ENCODE peak calls at places on chromosomes 13 and 19, in four cellular contexts. A is Daoy, N is bronchial epithelial cell, G is ELR. T is an unnamed sample.

GRCh38 chr13:47112900-47113299 is 216.0 kb upstream of the HTR2A start:
- DNase-seq in N (peak), G (peak), A (no peak), T (no peak)

GRCh38 chr13:97913206-97913605 is 40.3 kb upstream of the IPO5 start:
- DNase-seq in N (peak), G (no peak), A (no peak), T (no peak)

GRCh38 chr13:112444416-112445399 is 68.6 kb downstream of the SPACA7 start:
- DNase-seq in G (no peak), N (no peak), A (no peak), T (no peak)

GRCh38 chr13:66933994-66934393 is 296.1 kb downstream of the PCDH9 start:
- DNase-seq in A (peak), N (peak), G (peak), T (peak)

GRCh38 chr19:3094638-3095374 is 644 bp downstream of the GNA11 start:
- DNase-seq in G (peak), N (no peak), A (peak), T (peak)

GRCh38 chr13:110978390-110978789 is 63.5 kb upstream of the ANKRD10 start:
- DNase-seq in N (no peak), A (no peak), G (no peak), T (no peak)

GRCh38 chr19:31598730-31599238 is 249.5 kb upstream of the TSHZ3 start:
- DNase-seq in A (no peak), G (no peak), N (no peak), T (no peak)

GRCh38 chr13:52127378-52127777 is 1.5 kb downstream of the NEK5 start:
- DNase-seq in A (no peak), N (no peak), G (no peak), T (no peak)

GRCh38 chr19:39409207-39409885 is 2.7 kb downstream of the ZFP36 start:
- DNase-seq in G (peak), N (peak), A (peak), T (peak)

GRCh38 chr19:38655148-38655824 is 7.8 kb downstream of the ACTN4 start:
- DNase-seq in N (peak), G (peak), A (peak), T (peak)

GRCh38 chr19:2254052-2254872 is 2.0 kb downstream of the JSRP1 start:
- DNase-seq in G (no peak), N (no peak), A (peak), T (no peak)

GRCh38 chr19:7088999-7089398 is 19.5 kb downstream of the ZNF557 start:
- DNase-seq in N (no peak), A (no peak), G (no peak), T (no peak)

GRCh38 chr19:58440556-58440955 is 603 bp upstream of the ZNF132 start:
- DNase-seq in A (no peak), G (no peak), N (no peak), T (no peak)

GRCh38 chr19:57192064-57192395 is 730 bp downstream of the ZNF264 start:
- DNase-seq in G (peak), A (peak), N (no peak), T (no peak)

GRCh38 chr13:65631078-65631477 is 1599.1 kb downstream of the PCDH9 start:
- DNase-seq in N (no peak), A (no peak), G (no peak), T (no peak)

GRCh38 chr19:4589579-4590410 is 30.3 kb upstream of the SEMA6B start:
- DNase-seq in N (no peak), A (no peak), G (peak), T (no peak)

GRCh38 chr13:50320297-50320862 is 305.1 kb downstream of the KCNRG start:
- DNase-seq in A (peak), N (peak), G (peak), T (peak)

GRCh38 chr19:53624776-53625540 is 6.8 kb upstream of the DPRX start:
- DNase-seq in G (no peak), A (no peak), N (no peak), T (no peak)

GRCh38 chr13:32037471-32037870 is 5.9 kb downstream of the FRY start:
- DNase-seq in A (no peak), N (no peak), G (no peak), T (no peak)

GRCh38 chr19:5281588-5281987 is 59.0 kb downstream of the PTPRS start:
- DNase-seq in G (no peak), A (no peak), N (no peak), T (no peak)

GRCh38 chr19:35959040-35959967 is 23.1 kb downstream of the LRFN3 start:
- DNase-seq in A (no peak), G (no peak), N (no peak), T (no peak)

GRCh38 chr19:480016-480855 is 16.1 kb upstream of the MADCAM1 start:
- DNase-seq in N (no peak), A (peak), G (peak), T (peak)

GRCh38 chr19:39765091-39766076 is 13.3 kb upstream of the LEUTX start:
- DNase-seq in A (peak), G (peak), N (peak), T (peak)

GRCh38 chr19:44757057-44757734 is 8.7 kb downstream of the BCL3 start:
- DNase-seq in A (no peak), N (no peak), G (no peak), T (no peak)

GRCh38 chr13:113551081-113552000 is 33.2 kb upstream of the TFDP1 start:
- DNase-seq in N (no peak), G (no peak), A (no peak), T (no peak)

GRCh38 chr19:17095141-17095919 is 19.8 kb downstream of the MYO9B start:
- DNase-seq in N (no peak), G (no peak), A (no peak), T (no peak)

GRCh38 chr13:74687452-74688180 is 553.4 kb upstream of the KLF12 start:
- DNase-seq in A (no peak), G (no peak), N (no peak), T (no peak)

GRCh38 chr19:45100797-45101196 is 7.8 kb downstream of the PPP1R37 start:
- DNase-seq in N (no peak), A (no peak), G (peak), T (no peak)

GRCh38 chr19:640606-641170 is 1.0 kb downstream of the FGF22 start:
- DNase-seq in G (no peak), N (no peak), A (no peak), T (no peak)

GRCh38 chr13:81577601-81578000 is 1236.7 kb upstream of the SPRY2 start:
- DNase-seq in G (no peak), A (no peak), N (peak), T (no peak)

GRCh38 chr19:6070179-6071102 is 39.9 kb downstream of the RFX2 start:
- DNase-seq in A (no peak), G (no peak), N (no peak), T (no peak)

GRCh38 chr19:17170538-17171297 is 44.4 kb upstream of the USE1 start:
- DNase-seq in A (no peak), G (no peak), N (no peak), T (no peak)

GRCh38 chr19:1090731-1091543 is 4.2 kb downstream of the POLR2E start:
- DNase-seq in A (no peak), G (no peak), N (no peak), T (no peak)

GRCh38 chr19:6125571-6125989 is 9.9 kb upstream of the ACSBG2 start:
- DNase-seq in G (peak), N (peak), A (peak), T (peak)

GRCh38 chr13:40515702-40516101 is 150.7 kb downstream of the FOXO1 start:
- DNase-seq in A (no peak), G (no peak), N (no peak), T (no peak)

GRCh38 chr13:68254151-68254550 is 1024.0 kb upstream of the PCDH9 start:
- DNase-seq in N (no peak), A (no peak), G (no peak), T (no peak)